ENCODE peak calls at places on chromosomes 13 and 19, in five cellular contexts. Z is tibial artery, G is stomach, V is OCI-LY7, K is neuronal stem cell. T is an unnamed sample. For H3K4me1, the result is how much of the 10 kb centered on the place peaks cover.

GRCh38 chr13:75587679-75588078 is 38.1 kb downstream of the UCHL3 start:
- DNase-seq in Z (no peak), G (no peak), V (no peak), K (no peak), T (no peak)

GRCh38 chr19:7602935-7603497 is 7.4 kb downstream of the CAMSAP3 start:
- DNase-seq in Z (no peak), G (no peak), V (no peak), K (no peak), T (no peak)

GRCh38 chr13:91609353-91609752 is 210.9 kb downstream of the GPC5 start:
- DNase-seq in Z (no peak), G (no peak), V (no peak), K (no peak), T (no peak)

GRCh38 chr19:17235618-17236413 is 9.8 kb downstream of the OCEL1 start:
- DNase-seq in Z (peak), G (peak), V (peak), K (peak), T (peak)

GRCh38 chr13:97257228-97257755 is 35.2 kb downstream of the MBNL2 start:
- DNase-seq in Z (no peak), G (no peak), V (no peak), K (no peak), T (no peak)

GRCh38 chr13:47327856-47328255 is 431.0 kb upstream of the HTR2A start:
- DNase-seq in Z (no peak), G (no peak), V (no peak), K (no peak), T (no peak)

GRCh38 chr19:48415395-48415794 is 21.9 kb downstream of the GRIN2D start:
- DNase-seq in Z (peak), G (peak), V (peak), K (no peak), T (peak)

GRCh38 chr13:41411536-41411935 is 45.8 kb upstream of the RGCC start:
- DNase-seq in Z (no peak), G (no peak), V (peak), K (peak), T (no peak)

GRCh38 chr13:38767506-38768265 is 80.8 kb downstream of the FREM2 start:
- DNase-seq in Z (no peak), G (no peak), V (no peak), K (no peak), T (no peak)

GRCh38 chr19:41999071-41999877 is 5.2 kb upstream of the ATP1A3 start:
- DNase-seq in Z (no peak), G (no peak), V (no peak), K (no peak), T (no peak)

GRCh38 chr13:34345601-34345939 is 527.6 kb downstream of the RFC3 start:
- DNase-seq in Z (no peak), G (no peak), V (no peak), K (no peak), T (no peak)

GRCh38 chr13:29753593-29754485 is 96.6 kb downstream of the UBL3 start:
- DNase-seq in Z (no peak), G (no peak), V (no peak), K (no peak), T (no peak)

GRCh38 chr13:76829572-76830327 is 56.5 kb downstream of the KCTD12 start:
- DNase-seq in Z (no peak), G (peak), V (no peak), K (no peak), T (no peak)

GRCh38 chr19:13010038-13010991 is 15.0 kb downstream of the NFIX start:
- DNase-seq in Z (peak), G (peak), V (no peak), K (no peak), T (no peak)
- H3K4me1 ChIP-seq in Z (under half), G (half or more), V (under half), K (under half), T (under half)

DNA sequence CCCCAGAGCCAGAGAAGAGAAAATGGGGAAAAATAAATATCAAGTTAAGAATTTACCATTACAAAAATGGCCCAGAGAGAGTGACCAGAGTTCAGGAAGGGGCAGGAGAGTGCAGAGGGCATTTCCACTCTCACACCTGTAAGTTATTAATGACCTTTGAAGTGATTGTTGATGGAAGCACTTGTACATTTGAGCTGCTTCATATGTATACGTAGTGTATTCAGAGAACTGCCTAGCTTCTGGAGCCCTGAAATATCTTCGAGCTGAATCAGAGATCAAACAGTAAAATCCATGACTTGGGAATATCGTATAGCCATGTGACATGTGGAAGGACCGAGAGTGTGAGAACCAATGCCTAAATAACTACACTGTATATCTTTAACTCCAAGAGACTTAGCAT is 49.2 kb upstream of the PCCA start:
- DNase-seq in Z (no peak), G (no peak), V (no peak), K (no peak), T (no peak)
- H3K27ac ChIP-seq in Z (no peak), G (no peak), V (no peak), K (no peak), T (no peak)

GRCh38 chr19:38004505-38005223 is 97.7 kb downstream of the SIPA1L3 start:
- DNase-seq in Z (peak), G (peak), V (peak), K (peak), T (peak)
- H3K4me3 ChIP-seq in Z (peak), G (peak), V (peak), K (peak), T (no peak)

GRCh38 chr13:42873081-42873480 is 91.7 kb downstream of the FAM216B start:
- DNase-seq in Z (no peak), G (no peak), V (no peak), K (no peak), T (no peak)

GRCh38 chr13:42878721-42879120 is 97.3 kb downstream of the FAM216B start:
- DNase-seq in Z (no peak), G (no peak), V (no peak), K (no peak), T (no peak)

GRCh38 chr13:42876810-42877550 is 95.6 kb downstream of the FAM216B start:
- DNase-seq in Z (no peak), G (no peak), V (no peak), K (no peak), T (no peak)

GRCh38 chr13:42875448-42876269 is 94.3 kb downstream of the FAM216B start:
- DNase-seq in Z (no peak), G (no peak), V (no peak), K (peak), T (no peak)

GRCh38 chr13:42876270-42876714 is 94.9 kb downstream of the FAM216B start:
- DNase-seq in Z (no peak), G (no peak), V (no peak), K (no peak), T (no peak)
- H3K4me1 ChIP-seq in Z (under half), G (under half), V (under half), K (under half), T (under half)

GRCh38 chr19:35133826-35134225 is 1.0 kb downstream of the LGI4 start:
- DNase-seq in Z (no peak), G (no peak), V (no peak), K (no peak), T (no peak)
- H3K27ac ChIP-seq in Z (peak), G (no peak), V (no peak), K (no peak), T (no peak)

GRCh38 chr19:11422163-11423068 is 3.3 kb upstream of the RGL3 start:
- DNase-seq in Z (peak), G (peak), V (peak), K (peak), T (peak)
- H3K4me3 ChIP-seq in Z (peak), G (peak), V (peak), K (no peak), T (no peak)

T was measured in lung.